ENCODE peak calls at places on chromosomes 2 and 18, in eight cellular contexts. E is foreskin keratinocyte, V is GM13976, D is cardiac muscle cell, I is foreskin fibroblast, O is AG09319, X is transverse colon, F is GM10248. A is an unnamed sample.

GRCh38 chr2:128178650-128179460 is 87.9 kb downstream of the UGGT1 start:
- DNase-seq in E (peak), V (peak), D (peak), I (peak), O (peak), X (peak), F (peak), A (peak)

GRCh38 chr2:85611705-85612587 is at the start of gene C2orf68:
- DNase-seq in E (peak), V (peak), D (peak), I (peak), O (no peak), X (peak), F (peak), A (peak)

GRCh38 chr2:124046332-124046731 is 21.2 kb downstream of the CNTNAP5 start:
- DNase-seq in E (no peak), V (no peak), D (no peak), I (no peak), O (no peak), X (no peak), F (no peak), A (no peak)

GRCh38 chr18:657311-657997 is at the start of gene TYMS:
- DNase-seq in E (peak), V (peak), D (peak), I (peak), O (no peak), X (peak), F (peak), A (peak)

GRCh38 chr2:86038291-86039081 is 67.2 kb downstream of the POLR1A start:
- DNase-seq in E (no peak), V (no peak), D (no peak), I (peak), O (no peak), X (peak), F (no peak), A (no peak)

GRCh38 chr2:237791977-237792727 is 6.4 kb upstream of the RBM44 start:
- DNase-seq in E (peak), V (no peak), D (no peak), I (peak), O (no peak), X (no peak), F (no peak), A (peak)

GRCh38 chr2:218245214-218245613 is 15.6 kb upstream of the GPBAR1 start:
- DNase-seq in E (no peak), V (no peak), D (peak), I (no peak), O (no peak), X (no peak), F (no peak), A (no peak)

GRCh38 chr2:10680957-10681356 is 8.8 kb downstream of the NOL10 start:
- DNase-seq in E (no peak), V (no peak), D (no peak), I (no peak), O (no peak), X (no peak), F (no peak), A (no peak)

GRCh38 chr18:22286576-22286975 is 117.2 kb downstream of the GATA6 start:
- DNase-seq in E (peak), V (no peak), D (no peak), I (no peak), O (no peak), X (peak), F (no peak), A (no peak)

GRCh38 chr18:22613788-22614187 is 196.1 kb upstream of the CTAGE1 start:
- DNase-seq in E (peak), V (no peak), D (no peak), I (peak), O (no peak), X (no peak), F (no peak), A (no peak)

GRCh38 chr2:172640389-172640788 is 84.5 kb downstream of the PDK1 start:
- DNase-seq in E (no peak), V (no peak), D (no peak), I (peak), O (no peak), X (no peak), F (no peak), A (no peak)

GRCh38 chr2:25341753-25342371 is at the start of gene DNMT3A:
- DNase-seq in E (no peak), V (peak), D (peak), I (peak), O (peak), X (peak), F (peak), A (peak)

GRCh38 chr2:70668432-70668831 is 99.6 kb downstream of the ADD2 start:
- DNase-seq in E (no peak), V (no peak), D (no peak), I (no peak), O (no peak), X (no peak), F (no peak), A (no peak)

GRCh38 chr2:43484323-43484930 is 111.4 kb downstream of the THADA start:
- DNase-seq in E (peak), V (no peak), D (peak), I (peak), O (no peak), X (no peak), F (no peak), A (no peak)

GRCh38 chr2:47334356-47335136 is 68.4 kb upstream of the MSH2 start:
- DNase-seq in E (peak), V (no peak), D (no peak), I (no peak), O (no peak), X (no peak), F (no peak), A (peak)

GRCh38 chr2:127535422-127535901 is at the start of gene MYO7B:
- DNase-seq in E (no peak), V (no peak), D (no peak), I (no peak), O (no peak), X (peak), F (no peak), A (no peak)

GRCh38 chr18:13530879-13531387 is 195.4 kb downstream of the FAM210A start:
- DNase-seq in E (no peak), V (peak), D (peak), I (peak), O (peak), X (peak), F (peak), A (peak)

GRCh38 chr2:239804161-239805042 is 220.7 kb downstream of the NDUFA10 start:
- DNase-seq in E (no peak), V (no peak), D (no peak), I (no peak), O (no peak), X (no peak), F (no peak), A (no peak)

GRCh38 chr2:42840760-42841159 is 48.4 kb upstream of the HAAO start:
- DNase-seq in E (no peak), V (no peak), D (no peak), I (no peak), O (no peak), X (no peak), F (no peak), A (no peak)

GRCh38 chr18:11518788-11519685 is 90.4 kb upstream of the SLC35G4 start:
- DNase-seq in E (peak), V (peak), D (peak), I (peak), O (no peak), X (peak), F (peak), A (peak)

GRCh38 chr2:60771508-60771907 is 15.4 kb downstream of the PAPOLG start:
- DNase-seq in E (no peak), V (no peak), D (no peak), I (no peak), O (no peak), X (no peak), F (no peak), A (no peak)

GRCh38 chr2:5693288-5694015 is 1.3 kb downstream of the SOX11 start:
- DNase-seq in E (peak), V (no peak), D (peak), I (peak), O (no peak), X (no peak), F (no peak), A (peak)

GRCh38 chr18:7349181-7349837 is 118.4 kb downstream of the LRRC30 start:
- DNase-seq in E (no peak), V (no peak), D (no peak), I (no peak), O (no peak), X (no peak), F (no peak), A (no peak)

GRCh38 chr2:222833410-222833809 is 27.4 kb upstream of the ACSL3 start:
- DNase-seq in E (no peak), V (no peak), D (no peak), I (no peak), O (no peak), X (no peak), F (no peak), A (no peak)

GRCh38 chr2:127196998-127197397 is 23.1 kb downstream of the CYP27C1 start:
- DNase-seq in E (no peak), V (no peak), D (no peak), I (no peak), O (no peak), X (no peak), F (no peak), A (no peak)

GRCh38 chr2:51006641-51007040 is 25.3 kb downstream of the NRXN1 start:
- DNase-seq in E (no peak), V (no peak), D (no peak), I (no peak), O (no peak), X (no peak), F (no peak), A (no peak)

GRCh38 chr2:158723921-158724802 is 71.0 kb upstream of the DAPL1 start:
- DNase-seq in E (peak), V (no peak), D (no peak), I (no peak), O (no peak), X (no peak), F (no peak), A (peak)

GRCh38 chr2:235970204-235971040 is 197.8 kb downstream of the GBX2 start:
- DNase-seq in E (no peak), V (no peak), D (no peak), I (no peak), O (no peak), X (no peak), F (no peak), A (no peak)

GRCh38 chr2:205321240-205321639 is 361.1 kb upstream of the NRP2 start:
- DNase-seq in E (peak), V (no peak), D (no peak), I (no peak), O (no peak), X (no peak), F (no peak), A (no peak)

GRCh38 chr2:237456200-237456731 is 30.8 kb upstream of the MLPH start:
- DNase-seq in E (no peak), V (no peak), D (no peak), I (peak), O (peak), X (peak), F (no peak), A (no peak)

GRCh38 chr2:100793982-100794381 is 26.0 kb upstream of the NPAS2 start:
- DNase-seq in E (no peak), V (no peak), D (no peak), I (no peak), O (no peak), X (no peak), F (no peak), A (no peak)

GRCh38 chr2:45871025-45871424 is 219.6 kb downstream of the PRKCE start:
- DNase-seq in E (no peak), V (no peak), D (no peak), I (no peak), O (no peak), X (no peak), F (no peak), A (no peak)

GRCh38 chr2:232214053-232214452 is 164.5 kb upstream of the ALPP start:
- DNase-seq in E (no peak), V (no peak), D (peak), I (no peak), O (no peak), X (no peak), F (no peak), A (no peak)

GRCh38 chr2:69483024-69483423 is 45.8 kb upstream of the NFU1 start:
- DNase-seq in E (no peak), V (no peak), D (no peak), I (no peak), O (no peak), X (no peak), F (no peak), A (no peak)

GRCh38 chr2:72996152-72996502 is 75.4 kb downstream of the SFXN5 start:
- DNase-seq in E (no peak), V (no peak), D (no peak), I (no peak), O (no peak), X (no peak), F (no peak), A (no peak)

GRCh38 chr2:74551942-74552913 is 1.5 kb downstream of the LOXL3 start:
- DNase-seq in E (no peak), V (peak), D (no peak), I (peak), O (no peak), X (no peak), F (peak), A (no peak)

GRCh38 chr18:68874361-68874760 is 76.5 kb downstream of the CCDC102B start:
- DNase-seq in E (no peak), V (no peak), D (no peak), I (peak), O (no peak), X (no peak), F (no peak), A (no peak)

GRCh38 chr2:102253140-102253752 is 58.1 kb upstream of the IL1RL1 start:
- DNase-seq in E (peak), V (no peak), D (no peak), I (no peak), O (no peak), X (no peak), F (no peak), A (no peak)

GRCh38 chr2:102251849-102252203 is 59.5 kb upstream of the IL1RL1 start:
- DNase-seq in E (no peak), V (no peak), D (no peak), I (no peak), O (no peak), X (no peak), F (no peak), A (no peak)

GRCh38 chr2:102250278-102250821 is 61.0 kb upstream of the IL1RL1 start:
- DNase-seq in E (no peak), V (no peak), D (no peak), I (no peak), O (no peak), X (no peak), F (no peak), A (no peak)

GRCh38 chr2:102253753-102254150 is 57.6 kb upstream of the IL1RL1 start:
- DNase-seq in E (no peak), V (no peak), D (no peak), I (peak), O (no peak), X (no peak), F (no peak), A (no peak)

DNA sequence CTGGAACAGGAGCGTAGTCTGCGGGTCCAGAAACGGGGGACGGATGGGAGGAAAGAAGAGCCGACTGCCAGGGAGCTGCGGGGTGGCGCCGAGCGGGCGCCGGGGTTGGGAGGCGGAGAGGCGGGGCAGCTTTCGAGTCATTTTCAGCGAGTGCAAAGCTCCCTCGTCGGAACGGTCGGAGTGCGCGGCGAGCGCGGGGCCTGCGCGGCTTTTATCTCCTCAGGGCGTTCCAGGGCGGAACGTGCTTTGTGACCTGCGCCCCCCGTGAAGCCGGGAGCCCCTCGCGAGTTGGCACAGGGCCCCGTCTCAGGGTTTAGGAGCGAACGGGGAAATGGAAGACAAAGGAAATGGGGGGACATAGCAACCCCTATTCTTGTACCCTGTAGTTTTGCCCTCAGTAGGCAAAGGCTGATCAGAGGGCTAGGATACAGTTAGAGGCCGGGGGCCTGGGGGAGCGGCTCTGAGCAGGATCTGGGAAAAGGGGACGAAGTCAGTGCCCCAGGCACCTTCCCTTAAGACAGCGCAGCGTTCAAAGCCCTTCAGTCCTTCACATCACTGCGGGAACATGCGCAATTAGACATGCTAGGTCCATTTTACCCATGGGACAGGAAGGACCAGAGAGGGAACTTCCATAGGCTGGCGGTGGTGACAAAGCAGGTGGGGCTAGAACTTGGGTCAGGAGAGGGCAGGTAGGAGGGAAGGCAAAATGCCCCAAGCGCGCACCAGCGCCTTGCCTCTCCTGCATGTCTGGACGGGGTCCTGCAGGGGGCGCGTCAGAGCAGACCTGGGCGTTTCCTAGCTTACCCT is 60.1 kb upstream of the IL1RL1 start:
- DNase-seq in E (peak), V (peak), D (peak), I (peak), O (no peak), X (peak), F (peak), A (peak)
- TF ChIP-seq CTCF in E (peak), V (peak), D (peak), I (peak), O (peak), X (peak), F (peak), A (peak)

GRCh38 chr2:176097820-176098365 is 1.7 kb upstream of the HOXD12 start:
- DNase-seq in E (no peak), V (no peak), D (no peak), I (no peak), O (no peak), X (no peak), F (no peak), A (no peak)
- TF ChIP-seq CTCF in E (no peak), V (no peak), D (no peak), I (no peak), O (no peak), X (no peak), F (no peak), A (no peak)

GRCh38 chr18:58909521-58909920 is 44.8 kb downstream of the ZNF532 start:
- DNase-seq in E (no peak), V (no peak), D (no peak), I (no peak), O (no peak), X (no peak), F (no peak), A (no peak)

GRCh38 chr18:58911766-58912165 is 47.1 kb downstream of the ZNF532 start:
- DNase-seq in E (no peak), V (peak), D (peak), I (no peak), O (no peak), X (no peak), F (no peak), A (no peak)

GRCh38 chr18:58911241-58911640 is 46.6 kb downstream of the ZNF532 start:
- DNase-seq in E (no peak), V (no peak), D (no peak), I (peak), O (peak), X (no peak), F (no peak), A (no peak)

DNA sequence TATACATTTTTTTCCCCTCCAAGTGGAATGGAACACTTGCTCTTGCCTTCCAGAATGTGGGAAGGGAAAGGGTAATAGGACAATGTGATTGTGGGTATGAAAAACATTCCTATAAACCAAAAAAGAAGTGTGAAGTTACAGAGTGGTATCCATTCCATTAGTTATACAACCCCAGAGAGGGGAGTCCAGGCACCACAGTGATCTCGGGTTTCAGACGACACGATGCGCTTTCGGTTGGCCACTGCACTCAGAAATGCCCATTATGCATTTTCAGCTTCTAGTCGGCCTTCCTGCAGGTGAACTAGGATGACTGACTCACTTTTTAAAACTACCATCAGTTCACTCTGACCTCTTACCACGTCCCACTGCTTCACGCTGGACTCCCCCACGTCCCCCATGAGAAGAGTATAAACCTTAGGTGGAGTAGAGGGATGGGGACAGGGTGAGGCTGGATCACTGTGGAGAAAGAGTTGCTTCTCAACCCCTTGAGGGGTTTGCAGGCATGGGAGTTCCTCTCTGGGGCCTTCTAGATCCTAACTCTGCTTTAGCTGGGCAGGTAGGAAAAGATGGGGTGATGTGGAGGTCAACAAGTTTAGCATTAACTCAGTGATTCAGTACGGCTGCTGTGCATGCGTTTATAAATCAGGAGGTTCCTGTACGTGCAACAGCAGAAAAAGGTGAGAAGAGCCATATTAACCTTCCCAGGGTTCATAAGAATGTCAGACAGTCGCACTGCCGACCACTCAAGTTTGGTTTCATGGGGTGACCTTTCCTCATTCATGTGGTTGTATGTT is 50.5 kb downstream of the ZNF532 start:
- DNase-seq in E (no peak), V (no peak), D (no peak), I (no peak), O (no peak), X (no peak), F (no peak), A (no peak)
- TF ChIP-seq CTCF in E (no peak), V (no peak), D (no peak), I (no peak), O (no peak), X (no peak), F (no peak), A (no peak)

DNA sequence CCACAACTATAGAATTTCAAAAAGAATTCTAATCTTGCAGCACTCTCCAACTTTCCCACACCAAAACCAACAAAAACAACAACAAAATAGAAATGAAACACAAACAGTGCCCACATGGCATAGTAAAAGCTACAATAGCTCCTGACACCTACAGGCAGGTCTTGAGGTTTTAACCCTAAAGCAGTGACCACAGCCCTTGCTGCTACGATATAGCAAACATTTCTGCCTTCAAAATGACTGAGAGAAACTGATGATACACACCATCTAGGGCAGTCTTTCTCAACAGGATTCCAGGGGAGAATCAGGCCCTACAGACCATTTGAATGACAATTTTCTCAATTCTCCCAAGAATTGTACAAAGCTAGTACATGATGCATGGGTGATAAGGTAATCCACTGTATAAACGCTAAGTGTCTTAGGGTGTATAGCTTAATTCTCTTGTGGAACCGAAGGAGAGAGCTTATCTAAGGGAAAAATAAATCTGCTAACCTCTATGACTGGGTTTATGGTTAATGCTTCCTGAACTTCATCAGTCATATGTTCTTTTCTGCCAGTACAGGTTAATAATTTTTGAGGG is 46.5 kb downstream of the TRAK2 start:
- DNase-seq in E (no peak), V (no peak), D (peak), I (no peak), O (no peak), X (no peak), F (no peak), A (no peak)
- TF ChIP-seq CTCF in E (no peak), V (no peak), D (no peak), I (no peak), O (no peak), X (no peak), F (no peak), A (no peak)

GRCh38 chr2:187593697-187594096 is 39.5 kb upstream of the TFPI start:
- DNase-seq in E (peak), V (no peak), D (no peak), I (peak), O (no peak), X (no peak), F (no peak), A (no peak)
- TF ChIP-seq CTCF in E (no peak), V (no peak), D (no peak), I (no peak), O (no peak), X (no peak), F (no peak), A (no peak)

GRCh38 chr2:32430804-32431203 is 74.0 kb downstream of the BIRC6 start:
- DNase-seq in E (no peak), V (no peak), D (no peak), I (no peak), O (no peak), X (no peak), F (no peak), A (no peak)
- TF ChIP-seq CTCF in E (no peak), V (no peak), D (no peak), I (no peak), O (no peak), X (no peak), F (no peak), A (no peak)

A was measured in endothelial cell.